ENCODE peak calls at places on chromosome 16, in seven cellular contexts. J is OCI-LY7, M is MM.1S, L is heart left ventricle, K is esophagus squamous epithelium, D is A549, E is SK-N-MC. G is an unnamed sample.

GRCh38 chr16:14511798-14512131 is 118.3 kb downstream of the PARN start:
- DNase-seq in J (no peak), M (no peak), L (no peak), K (no peak), D (no peak), E (no peak), G (no peak)

GRCh38 chr16:9195301-9195700 is 103.9 kb downstream of the HAPSTR1 start:
- DNase-seq in J (no peak), M (no peak), L (no peak), K (no peak), D (no peak), E (no peak), G (no peak)

GRCh38 chr16:30005341-30006094 is 5.3 kb downstream of the DOC2A start:
- DNase-seq in J (peak), M (peak), L (peak), K (no peak), D (peak), E (no peak), G (peak)

GRCh38 chr16:11306381-11306780 is 25.3 kb upstream of the PRM1 start:
- DNase-seq in J (no peak), M (no peak), L (no peak), K (no peak), D (no peak), E (no peak), G (no peak)

GRCh38 chr16:8893426-8893825 is 11.3 kb downstream of the LITAFD start:
- DNase-seq in J (no peak), M (no peak), L (no peak), K (no peak), D (no peak), E (no peak), G (no peak)

GRCh38 chr16:82667437-82667836 is 40.7 kb downstream of the CDH13 start:
- DNase-seq in J (no peak), M (no peak), L (no peak), K (no peak), D (no peak), E (no peak), G (no peak)

GRCh38 chr16:57667526-57668258 is 414 bp upstream of the ADGRG3 start:
- DNase-seq in J (no peak), M (no peak), L (no peak), K (no peak), D (no peak), E (no peak), G (no peak)

GRCh38 chr16:24858219-24859041 is 12.7 kb downstream of the SLC5A11 start:
- DNase-seq in J (peak), M (peak), L (peak), K (no peak), D (peak), E (no peak), G (peak)

GRCh38 chr16:57462978-57463362 is 491 bp downstream of the POLR2C start:
- DNase-seq in J (no peak), M (no peak), L (no peak), K (no peak), D (no peak), E (no peak), G (no peak)

GRCh38 chr16:31118223-31119155 is 1.0 kb downstream of the KAT8 start:
- DNase-seq in J (no peak), M (no peak), L (no peak), K (no peak), D (no peak), E (no peak), G (no peak)

GRCh38 chr16:56202036-56202435 is 10.7 kb downstream of the GNAO1 start:
- DNase-seq in J (no peak), M (no peak), L (no peak), K (no peak), D (no peak), E (no peak), G (peak)

GRCh38 chr16:13111747-13112146 is 210.3 kb downstream of the SHISA9 start:
- DNase-seq in J (no peak), M (no peak), L (no peak), K (no peak), D (no peak), E (no peak), G (no peak)

GRCh38 chr16:31350275-31351005 is 4.5 kb upstream of the ITGAX start:
- DNase-seq in J (no peak), M (no peak), L (no peak), K (no peak), D (no peak), E (no peak), G (no peak)

GRCh38 chr16:85923153-85924021 is 24.4 kb downstream of the IRF8 start:
- DNase-seq in J (no peak), M (no peak), L (peak), K (no peak), D (no peak), E (no peak), G (no peak)

GRCh38 chr16:22089910-22090309 is 2.4 kb upstream of the VWA3A start:
- DNase-seq in J (no peak), M (no peak), L (no peak), K (no peak), D (no peak), E (no peak), G (no peak)

GRCh38 chr16:50121721-50122445 is 31.2 kb upstream of the TENT4B start:
- DNase-seq in J (no peak), M (peak), L (no peak), K (no peak), D (no peak), E (no peak), G (peak)

GRCh38 chr16:81885976-81886586 is 107.0 kb downstream of the PLCG2 start:
- DNase-seq in J (peak), M (peak), L (no peak), K (no peak), D (peak), E (no peak), G (peak)

GRCh38 chr16:53098526-53099317 is 43.9 kb downstream of the CHD9 start:
- DNase-seq in J (peak), M (peak), L (peak), K (peak), D (peak), E (no peak), G (peak)
- H3K4me3 ChIP-seq in J (peak), M (peak), L (peak), K (peak), D (peak), E (peak), G (peak)

GRCh38 chr16:62913924-62914323 is 877.7 kb upstream of the CDH8 start:
- DNase-seq in J (no peak), M (no peak), L (no peak), K (no peak), D (no peak), E (no peak), G (no peak)
- H3K4me3 ChIP-seq in J (no peak), M (no peak), L (no peak), K (no peak), D (no peak), E (no peak), G (no peak)

GRCh38 chr16:67442581-67443255 is 11.8 kb downstream of the HSD11B2 start:
- DNase-seq in J (no peak), M (no peak), L (no peak), K (no peak), D (no peak), E (no peak), G (no peak)
- H3K4me3 ChIP-seq in J (no peak), M (no peak), L (no peak), K (no peak), D (no peak), E (no peak), G (no peak)

DNA sequence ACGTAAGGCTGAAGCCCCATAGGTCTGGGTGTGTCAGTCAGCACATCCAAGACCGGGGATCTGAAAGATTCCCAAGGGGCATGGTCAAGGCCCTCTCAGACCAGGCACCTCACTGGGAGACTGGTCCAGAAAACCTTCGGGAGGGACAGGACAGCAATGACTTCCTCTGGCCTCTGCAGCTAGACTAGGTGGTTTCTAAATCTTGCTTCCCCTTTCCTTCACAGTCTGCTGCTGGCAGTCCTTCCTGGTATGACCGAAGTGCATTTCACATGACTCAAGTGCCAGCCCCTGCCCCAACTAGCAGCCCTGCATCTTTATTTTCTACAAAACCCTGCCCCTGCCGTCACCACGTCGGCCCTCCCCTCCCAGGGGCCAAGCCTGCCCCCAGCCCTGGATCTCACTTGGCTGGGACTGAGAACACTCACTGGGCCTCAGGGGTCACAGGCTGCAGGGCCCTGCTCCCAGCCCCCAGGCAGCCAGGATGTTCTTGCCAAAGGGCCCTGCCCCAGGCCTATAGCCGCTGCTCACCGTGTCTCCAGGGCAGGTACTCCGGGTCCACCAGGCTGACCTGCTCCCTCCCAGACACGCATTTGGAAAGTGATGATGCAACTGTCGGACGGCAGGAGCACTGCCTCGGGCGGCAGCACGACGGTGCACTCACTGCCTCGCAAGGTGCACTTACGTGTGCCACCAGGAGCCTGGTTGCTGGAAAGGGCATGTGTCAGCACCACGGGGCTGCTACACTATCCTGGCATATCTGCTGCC is 18.2 kb downstream of the POLR3K start:
- DNase-seq in J (peak), M (no peak), L (peak), K (no peak), D (no peak), E (no peak), G (no peak)
- H3K4me3 ChIP-seq in J (no peak), M (no peak), L (no peak), K (no peak), D (no peak), E (no peak), G (no peak)

GRCh38 chr16:23505942-23506605 is 4.2 kb downstream of the GGA2 start:
- DNase-seq in J (peak), M (no peak), L (no peak), K (no peak), D (no peak), E (no peak), G (no peak)

GRCh38 chr16:23504076-23504452 is 6.2 kb downstream of the GGA2 start:
- DNase-seq in J (no peak), M (no peak), L (no peak), K (no peak), D (no peak), E (no peak), G (no peak)

GRCh38 chr16:23506606-23506994 is 3.7 kb downstream of the GGA2 start:
- DNase-seq in J (peak), M (no peak), L (no peak), K (no peak), D (no peak), E (no peak), G (no peak)

GRCh38 chr16:23505180-23505665 is 5.1 kb downstream of the GGA2 start:
- DNase-seq in J (no peak), M (no peak), L (no peak), K (no peak), D (no peak), E (no peak), G (no peak)

GRCh38 chr16:23504453-23505179 is 5.7 kb downstream of the GGA2 start:
- DNase-seq in J (peak), M (no peak), L (peak), K (no peak), D (peak), E (no peak), G (no peak)
- H3K4me3 ChIP-seq in J (peak), M (no peak), L (no peak), K (peak), D (no peak), E (no peak), G (no peak)

DNA sequence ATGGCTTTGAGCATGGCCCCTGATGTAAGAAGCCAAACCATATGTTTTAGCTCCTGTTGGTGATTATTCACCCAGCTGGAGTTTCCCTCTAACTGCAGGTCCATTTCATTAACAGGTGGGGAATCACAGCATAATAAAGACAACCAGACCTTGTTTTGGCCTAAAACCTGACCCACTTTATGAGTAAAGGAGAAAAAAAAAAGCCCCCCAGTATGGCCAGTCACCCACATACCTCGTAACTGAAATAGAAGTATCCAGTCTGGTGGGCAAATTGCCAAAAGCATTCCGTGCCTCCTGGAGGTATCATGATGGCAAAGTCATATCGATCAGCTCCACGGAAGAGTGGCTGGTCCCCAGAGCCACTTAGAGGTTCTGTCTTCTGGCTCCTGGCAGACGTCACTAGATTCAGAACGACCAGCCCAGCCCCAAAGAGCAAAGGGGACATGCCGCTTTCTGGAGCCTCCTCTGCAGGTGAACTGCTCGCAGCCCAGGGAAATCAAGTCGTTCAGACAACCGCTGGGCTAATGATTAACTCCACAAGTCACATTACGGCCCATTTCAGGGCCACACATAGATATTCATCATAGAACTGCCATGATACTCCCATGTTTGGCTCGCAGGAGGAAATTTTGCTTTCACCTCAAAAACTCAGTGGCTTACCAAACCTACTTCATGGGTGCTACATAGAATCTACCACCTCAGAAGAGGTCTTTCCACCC is at the start of gene TMED6:
- DNase-seq in J (no peak), M (no peak), L (no peak), K (no peak), D (no peak), E (no peak), G (no peak)
- H3K4me3 ChIP-seq in J (no peak), M (no peak), L (no peak), K (no peak), D (no peak), E (no peak), G (no peak)

DNA sequence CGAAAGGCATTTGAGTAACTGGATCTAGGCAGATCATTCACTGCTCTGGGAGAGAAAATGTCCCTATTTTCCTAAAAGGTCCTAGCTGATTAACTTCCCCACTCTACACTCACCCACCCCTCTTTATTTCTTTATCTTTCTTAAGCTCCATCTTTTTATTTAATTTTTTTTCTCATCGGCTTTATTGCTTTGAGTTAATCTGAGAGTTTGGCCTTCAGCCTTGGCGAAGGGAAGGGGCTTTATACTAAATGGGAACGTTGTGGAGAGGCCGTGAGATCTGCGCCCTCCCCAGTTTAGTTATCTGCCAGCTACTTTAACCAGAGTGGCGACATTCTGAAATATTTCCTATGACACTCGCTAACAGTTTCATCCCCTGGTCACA is 882 bp upstream of the TOX3 start:
- DNase-seq in J (no peak), M (no peak), L (no peak), K (no peak), D (no peak), E (no peak), G (no peak)
- H3K4me3 ChIP-seq in J (no peak), M (no peak), L (no peak), K (no peak), D (no peak), E (no peak), G (no peak)

GRCh38 chr16:69204106-69204655 is 17.2 kb downstream of the SNTB2 start:
- DNase-seq in J (no peak), M (no peak), L (no peak), K (no peak), D (no peak), E (peak), G (no peak)
- H3K4me3 ChIP-seq in J (no peak), M (no peak), L (no peak), K (no peak), D (no peak), E (peak), G (no peak)